ENCODE peak calls at places on chromosomes 5 and 9, in four cellular contexts. One of them, this sample, is unnamed.

GRCh38 chr9:132622144-132622543 is 39.7 kb downstream of the BARHL1 start:
- DNase-seq in A549: no peak
- DNase-seq in HepG2: no peak
- DNase-seq in K562: peak
- DNase-seq in this sample: no peak

GRCh38 chr9:131395027-131395744 is 1.3 kb downstream of the PRRC2B start:
- DNase-seq in A549: no peak
- DNase-seq in HepG2: no peak
- DNase-seq in K562: peak
- DNase-seq in this sample: peak

GRCh38 chr9:35349287-35349990 is 140.5 kb upstream of the RUSC2 start:
- DNase-seq in A549: no peak
- DNase-seq in HepG2: no peak
- DNase-seq in K562: no peak
- DNase-seq in this sample: no peak

GRCh38 chr5:163369986-163370385 is 67.4 kb upstream of the CCNG1 start:
- DNase-seq in A549: no peak
- DNase-seq in HepG2: no peak
- DNase-seq in K562: no peak
- DNase-seq in this sample: no peak

GRCh38 chr5:36402512-36402906 is 100.8 kb upstream of the RANBP3L start:
- DNase-seq in A549: no peak
- DNase-seq in HepG2: no peak
- DNase-seq in K562: no peak
- DNase-seq in this sample: no peak

GRCh38 chr5:23084815-23085214 is 231.7 kb upstream of the CDH12 start:
- DNase-seq in A549: no peak
- DNase-seq in HepG2: no peak
- DNase-seq in K562: no peak
- DNase-seq in this sample: no peak

GRCh38 chr5:98099448-98100105 is 673.9 kb upstream of the RGMB start:
- DNase-seq in A549: no peak
- DNase-seq in HepG2: no peak
- DNase-seq in K562: no peak
- DNase-seq in this sample: no peak

GRCh38 chr9:114621975-114622609 is 11.0 kb downstream of the TMEM268 start:
- DNase-seq in A549: peak
- DNase-seq in HepG2: no peak
- DNase-seq in K562: no peak
- DNase-seq in this sample: no peak

GRCh38 chr5:148352696-148353095 is 17.3 kb downstream of the SPINK9 start:
- DNase-seq in A549: no peak
- DNase-seq in HepG2: no peak
- DNase-seq in K562: no peak
- DNase-seq in this sample: no peak

GRCh38 chr5:180098526-180098925 is 27.0 kb upstream of the RNF130 start:
- DNase-seq in A549: no peak
- DNase-seq in HepG2: no peak
- DNase-seq in K562: no peak
- DNase-seq in this sample: no peak

GRCh38 chr9:18826248-18826647 is 206.8 kb downstream of the SAXO1 start:
- DNase-seq in A549: no peak
- DNase-seq in HepG2: no peak
- DNase-seq in K562: no peak
- DNase-seq in this sample: no peak

GRCh38 chr5:143648696-143649095 is 163.3 kb upstream of the HMHB1 start:
- DNase-seq in A549: no peak
- DNase-seq in HepG2: no peak
- DNase-seq in K562: peak
- DNase-seq in this sample: no peak

GRCh38 chr9:86079421-86080111 is 19.8 kb downstream of the GOLM1 start:
- DNase-seq in A549: no peak
- DNase-seq in HepG2: no peak
- DNase-seq in K562: no peak
- DNase-seq in this sample: no peak

GRCh38 chr5:16245249-16245648 is 65.7 kb upstream of the MARCHF11 start:
- DNase-seq in A549: no peak
- DNase-seq in HepG2: no peak
- DNase-seq in K562: no peak
- DNase-seq in this sample: no peak

GRCh38 chr5:119340597-119341218 is 15.1 kb upstream of the TNFAIP8 start:
- DNase-seq in A549: no peak
- DNase-seq in HepG2: no peak
- DNase-seq in K562: peak
- DNase-seq in this sample: peak

GRCh38 chr5:9425710-9426109 is 120.2 kb downstream of the SEMA5A start:
- DNase-seq in A549: no peak
- DNase-seq in HepG2: no peak
- DNase-seq in K562: no peak
- DNase-seq in this sample: no peak

GRCh38 chr5:86861514-86861913 is 243.8 kb downstream of the COX7C start:
- DNase-seq in A549: no peak
- DNase-seq in HepG2: no peak
- DNase-seq in K562: no peak
- DNase-seq in this sample: no peak

GRCh38 chr5:177453852-177454396 is 7.3 kb downstream of the PRR7 start:
- DNase-seq in A549: no peak
- DNase-seq in HepG2: no peak
- DNase-seq in K562: no peak
- DNase-seq in this sample: no peak

GRCh38 chr5:76626738-76627137 is 3.5 kb upstream of the F2RL2 start:
- DNase-seq in A549: no peak
- DNase-seq in HepG2: no peak
- DNase-seq in K562: no peak
- DNase-seq in this sample: no peak

GRCh38 chr9:33136721-33137120 is 30.4 kb downstream of the B4GALT1 start:
- DNase-seq in A549: no peak
- DNase-seq in HepG2: no peak
- DNase-seq in K562: no peak
- DNase-seq in this sample: no peak

GRCh38 chr5:150058480-150059126 is 27.8 kb downstream of the CSF1R start:
- DNase-seq in A549: no peak
- DNase-seq in HepG2: no peak
- DNase-seq in K562: peak
- DNase-seq in this sample: no peak

GRCh38 chr9:120715331-120715924 is 1.2 kb upstream of the MEGF9 start:
- DNase-seq in A549: peak
- DNase-seq in HepG2: no peak
- DNase-seq in K562: peak
- DNase-seq in this sample: no peak

GRCh38 chr5:65394078-65394477 is 87.6 kb downstream of the ADAMTS6 start:
- DNase-seq in A549: no peak
- DNase-seq in HepG2: peak
- DNase-seq in K562: no peak
- DNase-seq in this sample: no peak

GRCh38 chr5:55905251-55905650 is 54.1 kb downstream of the IL31RA start:
- DNase-seq in A549: no peak
- DNase-seq in HepG2: no peak
- DNase-seq in K562: no peak
- DNase-seq in this sample: no peak

GRCh38 chr9:121817476-121817875 is 166.0 kb downstream of the DAB2IP start:
- DNase-seq in A549: no peak
- DNase-seq in HepG2: no peak
- DNase-seq in K562: no peak
- DNase-seq in this sample: no peak

GRCh38 chr5:33649801-33650482 is 209.2 kb downstream of the TARS1 start:
- DNase-seq in A549: no peak
- DNase-seq in HepG2: no peak
- DNase-seq in K562: no peak
- DNase-seq in this sample: no peak

GRCh38 chr9:89507626-89508025 is 9.7 kb upstream of the SEMA4D start:
- DNase-seq in A549: no peak
- DNase-seq in HepG2: no peak
- DNase-seq in K562: no peak
- DNase-seq in this sample: no peak

GRCh38 chr9:102669220-102669619 is 325.9 kb upstream of the CYLC2 start:
- DNase-seq in A549: no peak
- DNase-seq in HepG2: no peak
- DNase-seq in K562: no peak
- DNase-seq in this sample: no peak

GRCh38 chr5:72459089-72459661 is 48.0 kb downstream of the ZNF366 start:
- DNase-seq in A549: no peak
- DNase-seq in HepG2: no peak
- DNase-seq in K562: no peak
- DNase-seq in this sample: peak
- TF ChIP-seq CHD4 in A549: no peak
- TF ChIP-seq CHD4 in HepG2: no peak
- TF ChIP-seq CHD4 in K562: no peak
- TF ChIP-seq CHD4 in this sample: no peak

DNA sequence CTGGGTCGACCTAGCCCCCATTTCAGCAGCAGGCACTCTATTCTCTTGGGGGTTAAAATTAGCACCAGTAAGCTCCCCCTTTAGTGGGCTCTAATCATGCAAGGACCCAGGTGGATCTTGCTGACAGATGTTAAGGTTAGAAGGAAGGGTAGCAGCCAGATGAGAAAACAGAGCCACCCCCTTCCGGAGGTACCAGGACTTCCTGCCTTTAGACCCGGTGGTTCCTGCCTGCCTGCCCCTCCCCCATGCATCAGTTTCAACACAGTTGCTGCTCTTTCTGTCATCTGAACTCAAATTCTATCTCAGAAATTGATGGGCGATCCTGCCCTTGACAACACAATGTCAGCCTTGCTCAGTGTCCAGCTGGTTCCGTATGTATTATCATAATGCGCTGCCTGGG is 287.3 kb downstream of the EBF1 start:
- DNase-seq in A549: no peak
- DNase-seq in HepG2: no peak
- DNase-seq in K562: peak
- DNase-seq in this sample: peak
- TF ChIP-seq CHD4 in A549: no peak
- TF ChIP-seq CHD4 in HepG2: no peak
- TF ChIP-seq CHD4 in K562: no peak
- TF ChIP-seq CHD4 in this sample: no peak

GRCh38 chr5:133469846-133470245 is 142.5 kb downstream of the FSTL4 start:
- DNase-seq in A549: no peak
- DNase-seq in HepG2: no peak
- DNase-seq in K562: no peak
- DNase-seq in this sample: no peak

GRCh38 chr5:133469252-133469651 is 143.1 kb downstream of the FSTL4 start:
- DNase-seq in A549: no peak
- DNase-seq in HepG2: no peak
- DNase-seq in K562: no peak
- DNase-seq in this sample: no peak

GRCh38 chr5:133467712-133468463 is 144.5 kb downstream of the FSTL4 start:
- DNase-seq in A549: no peak
- DNase-seq in HepG2: no peak
- DNase-seq in K562: no peak
- DNase-seq in this sample: no peak

GRCh38 chr5:133466551-133467324 is 145.6 kb downstream of the FSTL4 start:
- DNase-seq in A549: no peak
- DNase-seq in HepG2: no peak
- DNase-seq in K562: no peak
- DNase-seq in this sample: no peak

GRCh38 chr5:133467325-133467700 is 145.0 kb downstream of the FSTL4 start:
- DNase-seq in A549: no peak
- DNase-seq in HepG2: no peak
- DNase-seq in K562: no peak
- DNase-seq in this sample: no peak
- TF ChIP-seq CHD4 in A549: no peak
- TF ChIP-seq CHD4 in HepG2: no peak
- TF ChIP-seq CHD4 in K562: no peak
- TF ChIP-seq CHD4 in this sample: no peak

GRCh38 chr9:126591083-126591482 is 22.6 kb upstream of the LMX1B start:
- DNase-seq in A549: peak
- DNase-seq in HepG2: no peak
- DNase-seq in K562: no peak
- DNase-seq in this sample: no peak
- TF ChIP-seq CHD4 in A549: no peak
- TF ChIP-seq CHD4 in HepG2: no peak
- TF ChIP-seq CHD4 in K562: no peak
- TF ChIP-seq CHD4 in this sample: no peak